ENCODE peak calls at places on chromosomes 2 and 18, in ten cellular contexts. Y is Calu3; B is ovary; D is Daoy; A is kidney epithelial cell; H is stimulated activated CD4-positive, alpha-beta T cell treated with anti-CD3 and anti-CD28 coated beads, Interleukin-15, amount 100 ng/mL, for 24 hours; P is right lobe of liver; L is activated CD4-positive, alpha-beta T cell treated with anti-CD3 and anti-CD28 coated beads, Interleukin-2, amount 50 U/mL, for 4 hours; N is NCI-H1436; S is activated CD8-positive, alpha-beta T cell treated with anti-CD3 and anti-CD28 coated beads for 36 hours. Z is an unnamed sample.

GRCh38 chr2:15225131-15225530 is 336.0 kb downstream of the NBAS start:
- DNase-seq in Y (no peak), B (no peak), D (no peak), A (no peak), H (no peak), P (no peak), L (no peak), N (no peak), S (no peak), Z (no peak)

GRCh38 chr18:44452346-44452745 is 228.3 kb upstream of the SETBP1 start:
- DNase-seq in Y (no peak), B (no peak), D (no peak), A (no peak), H (no peak), P (no peak), L (no peak), N (no peak), S (no peak), Z (no peak)

GRCh38 chr2:237451582-237452469 is 35.2 kb upstream of the MLPH start:
- DNase-seq in Y (no peak), B (peak; percentile 59), D (no peak), A (no peak), H (no peak), P (no peak), L (no peak), N (no peak), S (no peak), Z (no peak)

GRCh38 chr2:64327510-64328414 is 126.2 kb upstream of the LGALSL start:
- DNase-seq in Y (peak; percentile 43), B (no peak), D (peak; percentile 51), A (no peak), H (peak; percentile 63), P (no peak), L (peak; percentile 53), N (peak; percentile 13), S (peak; percentile 77), Z (no peak)

GRCh38 chr2:236568068-236568921 is 1.3 kb upstream of the ACKR3 start:
- DNase-seq in Y (peak; percentile 64), B (peak; percentile 48), D (peak; percentile 31), A (no peak), H (peak; percentile 65), P (peak; percentile 60), L (no peak), N (no peak), S (peak; percentile 74), Z (peak; percentile 64)

GRCh38 chr18:36189486-36189885 is 2.2 kb downstream of the MOCOS start:
- DNase-seq in Y (no peak), B (no peak), D (peak; percentile 56), A (no peak), H (no peak), P (no peak), L (no peak), N (no peak), S (no peak), Z (no peak)

GRCh38 chr18:64330161-64330560 is 181.3 kb upstream of the LINC00305 start:
- DNase-seq in Y (no peak), B (no peak), D (no peak), A (no peak), H (no peak), P (peak; percentile 55), L (no peak), N (peak; percentile 3), S (no peak), Z (no peak)

GRCh38 chr2:95271381-95271971 is 2.8 kb upstream of the PROM2 start:
- DNase-seq in Y (no peak), B (no peak), D (no peak), A (no peak), H (no peak), P (peak; percentile 30), L (no peak), N (no peak), S (no peak), Z (no peak)

GRCh38 chr2:10524341-10524740 is 76.2 kb upstream of the ODC1 start:
- DNase-seq in Y (no peak), B (no peak), D (no peak), A (no peak), H (no peak), P (peak; percentile 33), L (no peak), N (no peak), S (no peak), Z (no peak)

GRCh38 chr2:28398101-28398834 is 5.6 kb downstream of the FOSL2 start:
- DNase-seq in Y (no peak), B (peak; percentile 72), D (peak; percentile 39), A (no peak), H (peak; percentile 49), P (no peak), L (peak; percentile 32), N (no peak), S (no peak), Z (no peak)

GRCh38 chr2:162074579-162074922 is 536 bp upstream of the DPP4 start:
- DNase-seq in Y (no peak), B (no peak), D (no peak), A (no peak), H (no peak), P (no peak), L (no peak), N (no peak), S (no peak), Z (no peak)

GRCh38 chr2:208319403-208319802 is 53.3 kb downstream of the PIKFYVE start:
- DNase-seq in Y (no peak), B (no peak), D (no peak), A (peak; percentile 1), H (no peak), P (no peak), L (no peak), N (no peak), S (no peak), Z (no peak)

GRCh38 chr18:62578980-62579511 is 56.2 kb downstream of the ZCCHC2 start:
- DNase-seq in Y (no peak), B (no peak), D (no peak), A (no peak), H (no peak), P (no peak), L (no peak), N (no peak), S (no peak), Z (no peak)

GRCh38 chr2:203623104-203623503 is 83.3 kb upstream of the CD28 start:
- DNase-seq in Y (no peak), B (no peak), D (peak; percentile 80), A (peak; percentile 63), H (no peak), P (no peak), L (no peak), N (no peak), S (no peak), Z (no peak)

GRCh38 chr2:134774074-134774742 is 55.4 kb upstream of the TMEM163 start:
- DNase-seq in Y (no peak), B (no peak), D (peak; percentile 65), A (no peak), H (no peak), P (no peak), L (no peak), N (no peak), S (no peak), Z (no peak)

GRCh38 chr2:135638825-135639224 is 102.8 kb upstream of the UBXN4 start:
- DNase-seq in Y (no peak), B (no peak), D (no peak), A (no peak), H (no peak), P (no peak), L (no peak), N (no peak), S (no peak), Z (no peak)

GRCh38 chr18:43887491-43887890 is 610.2 kb upstream of the SYT4 start:
- DNase-seq in Y (no peak), B (no peak), D (no peak), A (no peak), H (no peak), P (no peak), L (no peak), N (no peak), S (no peak), Z (no peak)

Z was measured in pancreas.